ENCODE peak calls at places on chromosomes 7 and 10, in four cellular contexts. One of them, this sample, is unnamed. For H3K9me1, the result is how much of the 10 kb centered on the place peaks cover.

GRCh38 chr7:101935521-101936141 is 118.2 kb downstream of the CUX1 start:
- DNase-seq in IMR-90: no peak
- DNase-seq in K562: no peak
- DNase-seq in keratinocyte: no peak
- DNase-seq in this sample: no peak

GRCh38 chr10:69496352-69497234 is 45.3 kb downstream of the TSPAN15 start:
- DNase-seq in IMR-90: no peak
- DNase-seq in K562: no peak
- DNase-seq in keratinocyte: no peak
- DNase-seq in this sample: no peak

GRCh38 chr7:69599879-69600764 is 1.8 kb downstream of the AUTS2 start:
- DNase-seq in IMR-90: no peak
- DNase-seq in K562: no peak
- DNase-seq in keratinocyte: no peak
- DNase-seq in this sample: no peak

GRCh38 chr7:21276471-21277035 is 151.3 kb upstream of the SP4 start:
- DNase-seq in IMR-90: no peak
- DNase-seq in K562: no peak
- DNase-seq in keratinocyte: no peak
- DNase-seq in this sample: peak

GRCh38 chr10:30052062-30052461 is 7.3 kb downstream of the JCAD start:
- DNase-seq in IMR-90: peak
- DNase-seq in K562: no peak
- DNase-seq in keratinocyte: no peak
- DNase-seq in this sample: no peak

GRCh38 chr7:78543976-78544375 is 745.4 kb downstream of the PHTF2 start:
- DNase-seq in IMR-90: no peak
- DNase-seq in K562: no peak
- DNase-seq in keratinocyte: no peak
- DNase-seq in this sample: no peak

GRCh38 chr7:130791746-130792145 is 57.7 kb upstream of the KLF14 start:
- DNase-seq in IMR-90: no peak
- DNase-seq in K562: no peak
- DNase-seq in keratinocyte: no peak
- DNase-seq in this sample: no peak

GRCh38 chr7:91286432-91286831 is 22.2 kb downstream of the FZD1 start:
- DNase-seq in IMR-90: no peak
- DNase-seq in K562: peak
- DNase-seq in keratinocyte: no peak
- DNase-seq in this sample: no peak

GRCh38 chr10:132616170-132616994 is 78.8 kb downstream of the INPP5A start:
- DNase-seq in IMR-90: no peak
- DNase-seq in K562: no peak
- DNase-seq in keratinocyte: no peak
- DNase-seq in this sample: no peak

GRCh38 chr7:65251851-65252620 is 121.6 kb upstream of the ZNF92 start:
- DNase-seq in IMR-90: peak
- DNase-seq in K562: peak
- DNase-seq in keratinocyte: peak
- DNase-seq in this sample: peak

GRCh38 chr7:131219277-131220041 is 108.2 kb upstream of the MKLN1 start:
- DNase-seq in IMR-90: no peak
- DNase-seq in K562: no peak
- DNase-seq in keratinocyte: no peak
- DNase-seq in this sample: no peak

GRCh38 chr7:144452064-144452463 is 48.6 kb upstream of the NOBOX start:
- DNase-seq in IMR-90: no peak
- DNase-seq in K562: no peak
- DNase-seq in keratinocyte: no peak
- DNase-seq in this sample: no peak
- H3K9me1 ChIP-seq in IMR-90: under half
- H3K9me1 ChIP-seq in K562: under half
- H3K9me1 ChIP-seq in keratinocyte: under half
- H3K9me1 ChIP-seq in this sample: under half

GRCh38 chr7:4760952-4761351 is 14.5 kb upstream of the AP5Z1 start:
- DNase-seq in IMR-90: no peak
- DNase-seq in K562: no peak
- DNase-seq in keratinocyte: no peak
- DNase-seq in this sample: no peak
- H3K9me1 ChIP-seq in IMR-90: under half
- H3K9me1 ChIP-seq in K562: under half
- H3K9me1 ChIP-seq in keratinocyte: under half
- H3K9me1 ChIP-seq in this sample: under half

DNA sequence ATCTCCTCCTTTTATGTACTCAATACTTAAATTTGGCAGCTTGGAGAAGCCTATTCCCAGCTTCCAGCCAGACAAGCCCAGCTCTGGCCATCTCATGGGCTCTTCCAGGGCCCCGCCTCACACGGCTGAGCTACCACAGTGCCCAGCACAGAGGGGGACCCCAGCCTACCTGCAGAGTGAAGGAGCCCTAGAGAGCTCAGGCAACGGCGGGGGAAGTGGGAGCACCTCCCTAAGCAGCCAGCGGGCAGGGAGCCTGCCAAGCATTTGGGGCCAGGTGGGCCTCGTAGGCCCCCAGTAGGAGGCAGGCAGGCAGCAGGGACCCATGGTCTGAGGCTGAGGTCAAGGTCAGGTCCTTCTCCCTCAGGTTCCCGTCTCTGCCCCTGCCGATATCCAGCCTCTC is 29.1 kb upstream of the SMARCD3 start:
- DNase-seq in IMR-90: no peak
- DNase-seq in K562: no peak
- DNase-seq in keratinocyte: no peak
- DNase-seq in this sample: no peak
- H3K9me1 ChIP-seq in IMR-90: under half
- H3K9me1 ChIP-seq in K562: under half
- H3K9me1 ChIP-seq in keratinocyte: under half
- H3K9me1 ChIP-seq in this sample: under half

GRCh38 chr10:16348891-16349290 is 87.9 kb upstream of the PTER start:
- DNase-seq in IMR-90: no peak
- DNase-seq in K562: no peak
- DNase-seq in keratinocyte: no peak
- DNase-seq in this sample: no peak

GRCh38 chr10:16352146-16352545 is 84.7 kb upstream of the PTER start:
- DNase-seq in IMR-90: no peak
- DNase-seq in K562: no peak
- DNase-seq in keratinocyte: no peak
- DNase-seq in this sample: no peak
- H3K9me1 ChIP-seq in IMR-90: under half
- H3K9me1 ChIP-seq in K562: under half
- H3K9me1 ChIP-seq in keratinocyte: under half
- H3K9me1 ChIP-seq in this sample: under half

GRCh38 chr7:42238709-42239395 is 1.8 kb upstream of the GLI3 start:
- DNase-seq in IMR-90: peak
- DNase-seq in K562: no peak
- DNase-seq in keratinocyte: no peak
- DNase-seq in this sample: peak
- H3K9me1 ChIP-seq in IMR-90: under half
- H3K9me1 ChIP-seq in K562: under half
- H3K9me1 ChIP-seq in keratinocyte: under half
- H3K9me1 ChIP-seq in this sample: under half

GRCh38 chr7:39202041-39202440 is 224.3 kb downstream of the POU6F2 start:
- DNase-seq in IMR-90: no peak
- DNase-seq in K562: no peak
- DNase-seq in keratinocyte: no peak
- DNase-seq in this sample: no peak

GRCh38 chr7:39195967-39196366 is 218.3 kb downstream of the POU6F2 start:
- DNase-seq in IMR-90: no peak
- DNase-seq in K562: no peak
- DNase-seq in keratinocyte: no peak
- DNase-seq in this sample: no peak

GRCh38 chr7:39198556-39198955 is 220.8 kb downstream of the POU6F2 start:
- DNase-seq in IMR-90: no peak
- DNase-seq in K562: no peak
- DNase-seq in keratinocyte: no peak
- DNase-seq in this sample: no peak

DNA sequence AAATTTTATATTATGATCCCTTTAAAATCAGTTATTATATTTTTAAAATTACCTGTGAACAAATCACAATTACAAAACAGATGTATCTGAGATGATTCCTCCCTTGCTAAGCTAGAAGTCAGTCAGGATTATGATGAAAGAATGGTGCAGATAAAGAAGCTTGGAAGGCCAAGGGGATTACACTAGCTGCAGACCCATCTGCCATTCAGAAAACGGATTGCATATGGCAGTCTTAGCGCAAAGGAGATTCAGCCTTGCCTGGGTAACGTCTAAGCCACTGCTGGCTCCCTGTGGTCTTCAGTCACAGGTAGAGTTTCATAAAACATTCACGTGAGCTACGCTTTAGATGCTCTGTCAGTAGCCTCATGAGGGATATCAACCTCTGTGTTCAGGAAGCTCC is 222.2 kb downstream of the POU6F2 start:
- DNase-seq in IMR-90: no peak
- DNase-seq in K562: no peak
- DNase-seq in keratinocyte: no peak
- DNase-seq in this sample: no peak
- H3K9me1 ChIP-seq in IMR-90: under half
- H3K9me1 ChIP-seq in K562: under half
- H3K9me1 ChIP-seq in keratinocyte: under half
- H3K9me1 ChIP-seq in this sample: under half

GRCh38 chr10:74134240-74134820 is 16.3 kb downstream of the AP3M1 start:
- DNase-seq in IMR-90: no peak
- DNase-seq in K562: no peak
- DNase-seq in keratinocyte: no peak
- DNase-seq in this sample: peak
- H3K9me1 ChIP-seq in IMR-90: under half
- H3K9me1 ChIP-seq in K562: under half
- H3K9me1 ChIP-seq in keratinocyte: under half
- H3K9me1 ChIP-seq in this sample: under half

GRCh38 chr10:687583-688286 is 1.7 kb downstream of the DIP2C start:
- DNase-seq in IMR-90: no peak
- DNase-seq in K562: no peak
- DNase-seq in keratinocyte: no peak
- DNase-seq in this sample: no peak
- H3K9me1 ChIP-seq in IMR-90: under half
- H3K9me1 ChIP-seq in K562: under half
- H3K9me1 ChIP-seq in keratinocyte: under half
- H3K9me1 ChIP-seq in this sample: under half

GRCh38 chr10:88642991-88643390 is 21.3 kb upstream of the LIPF start:
- DNase-seq in IMR-90: peak
- DNase-seq in K562: no peak
- DNase-seq in keratinocyte: no peak
- DNase-seq in this sample: no peak
- H3K9me1 ChIP-seq in IMR-90: under half
- H3K9me1 ChIP-seq in K562: under half
- H3K9me1 ChIP-seq in keratinocyte: under half
- H3K9me1 ChIP-seq in this sample: under half

GRCh38 chr10:110388682-110389052 is 83.9 kb upstream of the SMNDC1 start:
- DNase-seq in IMR-90: no peak
- DNase-seq in K562: peak
- DNase-seq in keratinocyte: no peak
- DNase-seq in this sample: no peak

GRCh38 chr10:110387617-110387982 is 82.9 kb upstream of the SMNDC1 start:
- DNase-seq in IMR-90: no peak
- DNase-seq in K562: no peak
- DNase-seq in keratinocyte: no peak
- DNase-seq in this sample: no peak

GRCh38 chr10:110391541-110391940 is 86.8 kb upstream of the SMNDC1 start:
- DNase-seq in IMR-90: no peak
- DNase-seq in K562: no peak
- DNase-seq in keratinocyte: no peak
- DNase-seq in this sample: no peak

GRCh38 chr10:110387983-110388681 is 83.4 kb upstream of the SMNDC1 start:
- DNase-seq in IMR-90: no peak
- DNase-seq in K562: no peak
- DNase-seq in keratinocyte: no peak
- DNase-seq in this sample: peak

GRCh38 chr10:110389250-110389649 is 84.5 kb upstream of the SMNDC1 start:
- DNase-seq in IMR-90: no peak
- DNase-seq in K562: no peak
- DNase-seq in keratinocyte: no peak
- DNase-seq in this sample: no peak
- H3K9me1 ChIP-seq in IMR-90: under half
- H3K9me1 ChIP-seq in K562: under half
- H3K9me1 ChIP-seq in keratinocyte: under half
- H3K9me1 ChIP-seq in this sample: under half